ENCODE peak calls at places on chromosomes 5 and 9, in seven cellular contexts. J is naive thymus-derived CD8-positive, alpha-beta T cell; R is activated naive CD4-positive, alpha-beta T cell; S is IMR-90; Y is esophagus squamous epithelium; H is MCF 10A; X is DMS53. I is an unnamed sample.

GRCh38 chr9:131337131-131337848 is 47.8 kb downstream of the PLPP7 start:
- DNase-seq in R (no peak), Y (no peak), H (no peak), J (no peak), X (no peak), S (no peak), I (no peak)

GRCh38 chr9:17116400-17116837 is 18.4 kb upstream of the CNTLN start:
- DNase-seq in J (no peak), H (peak), R (no peak), Y (no peak), X (peak), S (peak), I (peak)

GRCh38 chr9:130638278-130639118 is 25.9 kb upstream of the PRDM12 start:
- DNase-seq in S (no peak), Y (no peak), H (no peak), R (no peak), J (no peak), X (no peak), I (no peak)

GRCh38 chr5:72021651-72022357 is 85.5 kb upstream of the MAP1B start:
- DNase-seq in X (peak), R (no peak), S (no peak), Y (no peak), H (no peak), J (no peak), I (no peak)

GRCh38 chr5:58235279-58235678 is 224.6 kb downstream of the PLK2 start:
- DNase-seq in X (peak), R (no peak), J (no peak), S (peak), Y (no peak), H (peak), I (peak)

GRCh38 chr5:150349681-150350275 is 7.7 kb upstream of the TCOF1 start:
- DNase-seq in S (no peak), J (no peak), Y (no peak), X (no peak), R (no peak), H (no peak), I (no peak)

GRCh38 chr5:125059255-125060050 is 313.0 kb upstream of the ZNF608 start:
- DNase-seq in H (no peak), Y (no peak), X (peak), J (no peak), R (no peak), S (peak), I (peak)

GRCh38 chr9:93480728-93481324 is 27.4 kb upstream of the FAM120AOS start:
- DNase-seq in S (no peak), X (no peak), Y (no peak), H (no peak), J (no peak), R (no peak), I (no peak)

GRCh38 chr5:126865299-126865698 is 88.4 kb downstream of the LMNB1 start:
- DNase-seq in J (no peak), S (peak), R (no peak), H (peak), Y (no peak), X (no peak), I (peak)

I was measured in foreskin fibroblast.